ENCODE peak calls at places on chromosome 4, in eight cellular contexts. U is dorsolateral prefrontal cortex; J is psoas muscle; L is CD4-positive, alpha-beta memory T cell; S is CD8-positive, alpha-beta T cell; W is IMR-90; Q is heart left ventricle; O is GM23248. Y is an unnamed sample.

GRCh38 chr4:51884606-51885005 is 41.7 kb downstream of the DCUN1D4 start:
- DNase-seq in S (no peak), U (no peak), O (no peak), W (no peak), J (no peak), L (no peak), Q (no peak), Y (no peak)

GRCh38 chr4:183830438-183830985 is 74.6 kb upstream of the STOX2 start:
- DNase-seq in J (no peak), S (no peak), W (no peak), O (no peak), Q (no peak), L (no peak), U (no peak), Y (no peak)

GRCh38 chr4:60923075-60923474 is 277.1 kb upstream of the ADGRL3 start:
- DNase-seq in U (no peak), L (no peak), J (no peak), W (no peak), O (no peak), S (no peak), Q (no peak), Y (no peak)

GRCh38 chr4:177323416-177323815 is 13.7 kb downstream of the NEIL3 start:
- DNase-seq in Q (no peak), S (no peak), W (no peak), L (no peak), U (no peak), J (no peak), O (no peak), Y (no peak)

GRCh38 chr4:152719856-152720556 is 40.2 kb upstream of the TMEM154 start:
- DNase-seq in U (no peak), J (no peak), L (no peak), W (no peak), O (no peak), Q (no peak), S (no peak), Y (no peak)

GRCh38 chr4:145954924-145955339 is 16.3 kb upstream of the ZNF827 start:
- DNase-seq in S (no peak), L (no peak), O (peak; percentile 80), Q (no peak), J (no peak), U (no peak), W (peak; percentile 96), Y (no peak)

GRCh38 chr4:156523492-156523891 is 448.1 kb downstream of the PDGFC start:
- DNase-seq in O (no peak), Q (no peak), S (no peak), W (no peak), J (no peak), L (no peak), U (no peak), Y (no peak)

GRCh38 chr4:117784266-117784665 is 250.0 kb upstream of the NDST3 start:
- DNase-seq in J (no peak), S (no peak), U (no peak), L (no peak), W (no peak), Q (no peak), O (no peak), Y (no peak)

GRCh38 chr4:148284526-148285193 is 157.6 kb downstream of the NR3C2 start:
- DNase-seq in W (no peak), Q (no peak), U (no peak), L (no peak), O (no peak), J (no peak), S (no peak), Y (no peak)

GRCh38 chr4:186946682-186947294 is 223.1 kb upstream of the FAT1 start:
- DNase-seq in S (no peak), L (no peak), U (no peak), W (peak; percentile 34), O (no peak), J (no peak), Q (no peak), Y (no peak)

GRCh38 chr4:157265281-157265680 is 44.8 kb downstream of the GRIA2 start:
- DNase-seq in W (no peak), S (no peak), L (no peak), J (peak; percentile 65), O (no peak), Q (no peak), U (no peak), Y (no peak)

GRCh38 chr4:113618205-113618604 is 143.3 kb downstream of the CAMK2D start:
- DNase-seq in W (no peak), S (no peak), U (no peak), J (no peak), L (no peak), O (peak; percentile 29), Q (no peak), Y (no peak)

GRCh38 chr4:147019061-147019460 is 73.4 kb upstream of the TTC29 start:
- DNase-seq in U (no peak), L (peak; percentile 31), S (peak; percentile 20), Q (peak; percentile 38), O (peak; percentile 71), W (peak; percentile 56), J (peak; percentile 68), Y (no peak)

GRCh38 chr4:100414016-100414790 is 103.6 kb downstream of the EMCN start:
- DNase-seq in J (peak; percentile 56), U (no peak), O (peak; percentile 68), L (no peak), S (no peak), Q (no peak), W (peak; percentile 2), Y (no peak)

GRCh38 chr4:137659431-137659830 is 127.1 kb upstream of the PCDH18 start:
- DNase-seq in U (no peak), W (peak; percentile 55), Q (no peak), O (peak; percentile 59), S (no peak), L (no peak), J (no peak), Y (no peak)

GRCh38 chr4:137082051-137082450 is 450.2 kb downstream of the PCDH18 start:
- DNase-seq in J (no peak), S (no peak), O (no peak), W (no peak), U (no peak), Q (no peak), L (no peak), Y (no peak)

DNA sequence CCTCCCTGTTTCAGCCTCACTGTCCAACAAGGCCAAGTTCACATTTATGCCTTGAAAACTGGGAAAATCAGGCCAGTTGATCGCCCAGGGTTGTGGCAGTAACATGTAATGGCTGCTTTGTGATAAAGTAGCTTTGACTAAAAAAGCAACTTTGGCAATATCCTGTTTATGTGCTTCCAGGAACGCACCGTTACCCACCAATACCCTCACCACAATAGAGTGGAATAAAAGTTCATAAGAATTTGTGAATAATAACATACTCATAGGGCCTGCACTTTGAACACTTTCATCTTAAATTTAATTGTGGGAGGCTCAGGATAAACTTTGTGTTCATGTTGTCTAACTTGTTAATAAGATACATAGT is 80.7 kb upstream of the MAML3 start:
- DNase-seq in U (no peak), L (no peak), J (no peak), Q (no peak), O (no peak), W (no peak), S (no peak), Y (no peak)
- H3K27ac ChIP-seq in U (no peak overlapping the region), L (no peak overlapping the region), J (no peak overlapping the region), Q (no peak overlapping the region), O (no peak overlapping the region), W (peak overlapping the region; percentile 8), S (no peak overlapping the region), Y (no peak overlapping the region)

DNA sequence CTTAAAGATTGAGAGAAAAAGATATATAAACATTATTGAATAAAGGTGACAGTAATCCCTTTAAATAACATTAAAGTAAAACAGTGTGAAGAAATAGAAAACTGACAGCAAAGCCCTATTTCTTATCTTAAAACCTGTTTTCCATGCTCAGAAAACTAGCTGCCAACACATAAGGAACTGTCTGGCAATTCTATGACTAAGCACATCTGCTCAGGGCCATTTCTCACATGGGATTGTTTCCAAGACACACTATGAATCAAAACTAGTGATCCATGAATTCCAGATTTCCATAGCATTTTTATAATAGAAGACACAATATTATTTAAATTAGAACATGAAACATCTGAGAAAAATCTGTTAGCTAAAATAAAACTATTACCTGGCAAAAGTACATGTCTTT is 113.4 kb downstream of the SCLT1 start:
- DNase-seq in J (no peak), S (no peak), U (no peak), O (peak; percentile 90), Q (no peak), L (no peak), W (peak; percentile 86), Y (no peak)
- H3K27ac ChIP-seq in J (no peak overlapping the region), S (no peak overlapping the region), U (no peak overlapping the region), O (peak overlapping the region; percentile 20), Q (no peak overlapping the region), L (no peak overlapping the region), W (no peak overlapping the region), Y (no peak overlapping the region)

DNA sequence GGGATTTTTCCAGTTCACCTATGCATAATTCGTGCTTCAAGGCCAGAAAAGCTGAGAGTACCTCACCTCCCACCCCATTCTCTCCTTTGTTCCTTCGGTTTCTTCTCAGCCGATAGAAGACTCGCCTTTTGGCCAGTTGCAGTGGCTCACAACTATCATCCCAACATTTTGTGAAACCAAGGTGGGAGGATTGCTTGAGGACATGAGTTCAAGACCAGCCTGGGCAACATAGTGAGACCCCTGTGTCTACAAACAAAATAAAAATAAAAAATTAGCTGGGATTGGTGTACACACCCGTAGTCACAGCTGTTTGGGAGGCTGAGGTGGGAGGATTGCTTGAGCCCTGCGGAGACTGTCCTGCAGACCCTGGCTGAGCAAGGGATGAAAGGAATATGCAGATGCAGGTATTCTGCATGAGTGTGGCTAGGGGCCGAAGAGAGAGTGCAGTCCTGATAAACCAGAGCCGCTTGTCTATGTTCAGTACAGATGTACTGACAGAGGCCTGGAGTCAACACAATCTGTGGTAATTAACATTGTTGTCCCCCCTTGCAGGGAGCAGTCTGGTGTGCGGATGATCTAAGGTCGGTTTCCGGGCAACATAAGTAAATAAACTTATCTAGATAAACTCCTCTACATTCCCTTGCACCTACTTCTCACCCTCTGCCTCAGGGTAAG is 26.2 kb downstream of the SNX25 start:
- DNase-seq in L (peak; percentile 11), U (no peak), J (no peak), W (peak; percentile 38), O (no peak), S (no peak), Q (no peak), Y (no peak)
- H3K27ac ChIP-seq in L (no peak overlapping the region), U (no peak overlapping the region), J (no peak overlapping the region), W (no peak overlapping the region), O (no peak overlapping the region), S (no peak overlapping the region), Q (no peak overlapping the region), Y (no peak overlapping the region)

GRCh38 chr4:7025040-7025602 is 18.1 kb upstream of the TADA2B start:
- DNase-seq in O (no peak), W (no peak), Q (no peak), L (no peak), S (no peak), J (peak; percentile 43), U (no peak), Y (no peak)

GRCh38 chr4:7024336-7024890 is 18.8 kb upstream of the TADA2B start:
- DNase-seq in L (no peak), Q (no peak), S (no peak), U (no peak), W (no peak), J (peak; percentile 25), O (no peak), Y (no peak)

GRCh38 chr4:7021930-7022658 is 21.1 kb upstream of the TADA2B start:
- DNase-seq in W (peak; percentile 89), J (peak; percentile 9), Q (no peak), L (no peak), O (peak; percentile 95), U (no peak), S (no peak), Y (no peak)

GRCh38 chr4:7023486-7023885 is 19.7 kb upstream of the TADA2B start:
- DNase-seq in S (no peak), W (no peak), J (peak; percentile 34), U (no peak), Q (no peak), L (no peak), O (no peak), Y (no peak)

GRCh38 chr4:7023901-7024300 is 19.3 kb upstream of the TADA2B start:
- DNase-seq in L (no peak), W (no peak), U (no peak), S (no peak), J (peak; percentile 36), O (no peak), Q (no peak), Y (no peak)
- H3K27ac ChIP-seq in L (no peak overlapping the region), W (no peak overlapping the region), U (no peak overlapping the region), S (no peak overlapping the region), J (no peak overlapping the region), O (no peak overlapping the region), Q (no peak overlapping the region), Y (no peak overlapping the region)